ENCODE peak calls at places on chromosomes 6 and 20, in five cellular contexts. Z, O, P, D and B are unnamed samples.

GRCh38 chr6:90131614-90132423 is 164.8 kb downstream of the BACH2 start:
- DNase-seq in Z (peak), O (no peak), P (no peak), D (peak), B (no peak)

GRCh38 chr6:14596410-14596809 is 478.8 kb downstream of the CD83 start:
- DNase-seq in Z (peak), O (peak), P (no peak), D (no peak), B (no peak)

GRCh38 chr6:41051873-41052272 is 1.1 kb upstream of the APOBEC2 start:
- DNase-seq in Z (no peak), O (no peak), P (no peak), D (no peak), B (no peak)

GRCh38 chr6:122589115-122589514 is 21.1 kb upstream of the PKIB start:
- DNase-seq in Z (no peak), O (no peak), P (no peak), D (no peak), B (no peak)

GRCh38 chr6:121510568-121511177 is 75.2 kb downstream of the GJA1 start:
- DNase-seq in Z (no peak), O (peak), P (no peak), D (no peak), B (no peak)

GRCh38 chr20:18985551-18985950 is 172.0 kb downstream of the SCP2D1 start:
- DNase-seq in Z (no peak), O (no peak), P (no peak), D (no peak), B (no peak)

GRCh38 chr20:14525439-14525838 is 188.0 kb upstream of the FLRT3 start:
- DNase-seq in Z (no peak), O (no peak), P (no peak), D (no peak), B (no peak)

GRCh38 chr6:20693466-20694063 is 159.3 kb downstream of the CDKAL1 start:
- DNase-seq in Z (no peak), O (no peak), P (no peak), D (no peak), B (no peak)

GRCh38 chr6:3304500-3305215 is 45.9 kb downstream of the PSMG4 start:
- DNase-seq in Z (peak), O (no peak), P (peak), D (no peak), B (no peak)

GRCh38 chr6:154805288-154805911 is 72.2 kb downstream of the SCAF8 start:
- DNase-seq in Z (no peak), O (peak), P (no peak), D (peak), B (no peak)

GRCh38 chr6:30615219-30615957 is 1.7 kb downstream of the PPP1R10 start:
- DNase-seq in Z (peak), O (peak), P (no peak), D (peak), B (peak)

GRCh38 chr6:75611011-75611701 is 9.5 kb downstream of the SENP6 start:
- DNase-seq in Z (no peak), O (no peak), P (no peak), D (no peak), B (no peak)

GRCh38 chr20:44324343-44324742 is 12.5 kb upstream of the R3HDML start:
- DNase-seq in Z (no peak), O (no peak), P (no peak), D (no peak), B (no peak)

GRCh38 chr6:111642463-111643158 is 36.9 kb upstream of the TRAF3IP2 start:
- DNase-seq in Z (peak), O (peak), P (peak), D (peak), B (no peak)
- TF ChIP-seq CTCF in Z (peak), O (peak), P (peak), D (peak), B (no peak)

GRCh38 chr20:45788351-45788750 is 3.3 kb downstream of the WFDC3 start:
- DNase-seq in Z (no peak), O (no peak), P (no peak), D (no peak), B (no peak)

GRCh38 chr20:45796336-45797070 is 4.7 kb downstream of the DNTTIP1 start:
- DNase-seq in Z (no peak), O (no peak), P (no peak), D (no peak), B (no peak)

GRCh38 chr20:45792513-45793118 is 862 bp downstream of the DNTTIP1 start:
- DNase-seq in Z (no peak), O (no peak), P (no peak), D (no peak), B (no peak)

DNA sequence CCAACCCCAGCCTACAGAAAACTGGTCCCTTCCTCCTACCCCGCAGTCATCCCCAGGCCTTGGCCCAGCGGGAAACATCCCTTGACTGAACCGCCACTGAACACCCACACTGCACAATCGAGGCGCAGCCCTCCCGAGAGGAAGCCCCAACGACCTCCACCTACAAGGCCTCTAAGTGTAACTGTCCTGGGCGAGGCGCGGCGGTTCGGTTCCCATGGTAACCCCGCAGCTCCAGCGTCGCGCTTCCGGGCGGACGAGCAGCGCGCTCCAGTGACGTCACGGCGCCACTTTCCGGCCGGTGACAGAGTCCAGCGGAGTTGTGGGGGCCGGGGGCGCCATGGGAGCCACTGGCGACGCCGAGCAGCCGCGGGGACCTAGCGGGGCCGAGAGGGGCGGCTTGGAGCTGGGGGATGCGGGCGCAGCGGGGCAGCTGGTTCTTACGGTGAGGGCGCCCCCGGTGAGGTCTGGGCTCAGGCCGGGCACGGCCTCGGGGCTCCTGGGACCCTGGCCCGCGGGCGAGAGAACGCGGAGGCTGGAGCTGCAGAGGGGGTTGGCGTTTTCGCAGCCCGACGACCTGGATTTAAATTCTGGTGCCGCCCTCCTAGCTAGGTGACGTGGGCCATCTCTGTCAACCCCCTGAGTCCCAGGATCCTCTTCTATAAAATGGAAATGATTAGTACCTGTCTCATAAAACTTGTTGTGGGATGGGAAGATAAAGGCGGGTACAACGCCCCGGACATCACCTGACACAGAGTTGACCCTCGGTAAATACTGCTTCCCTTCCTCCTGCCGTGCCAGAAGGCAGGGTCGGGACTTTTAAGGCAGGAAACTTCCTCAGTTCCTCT is at the start of the genes DNTTIP1 and WFDC3:
- DNase-seq in Z (peak), O (peak), P (peak), D (no peak), B (peak)
- TF ChIP-seq CTCF in Z (no peak), O (no peak), P (no peak), D (no peak), B (no peak)

GRCh38 chr6:81630719-81631118 is 121.8 kb downstream of the TENT5A start:
- DNase-seq in Z (no peak), O (no peak), P (no peak), D (no peak), B (no peak)

GRCh38 chr6:81636930-81637568 is 115.4 kb downstream of the TENT5A start:
- DNase-seq in Z (no peak), O (no peak), P (no peak), D (no peak), B (no peak)

GRCh38 chr6:81638366-81638765 is 114.1 kb downstream of the TENT5A start:
- DNase-seq in Z (no peak), O (no peak), P (no peak), D (no peak), B (no peak)

DNA sequence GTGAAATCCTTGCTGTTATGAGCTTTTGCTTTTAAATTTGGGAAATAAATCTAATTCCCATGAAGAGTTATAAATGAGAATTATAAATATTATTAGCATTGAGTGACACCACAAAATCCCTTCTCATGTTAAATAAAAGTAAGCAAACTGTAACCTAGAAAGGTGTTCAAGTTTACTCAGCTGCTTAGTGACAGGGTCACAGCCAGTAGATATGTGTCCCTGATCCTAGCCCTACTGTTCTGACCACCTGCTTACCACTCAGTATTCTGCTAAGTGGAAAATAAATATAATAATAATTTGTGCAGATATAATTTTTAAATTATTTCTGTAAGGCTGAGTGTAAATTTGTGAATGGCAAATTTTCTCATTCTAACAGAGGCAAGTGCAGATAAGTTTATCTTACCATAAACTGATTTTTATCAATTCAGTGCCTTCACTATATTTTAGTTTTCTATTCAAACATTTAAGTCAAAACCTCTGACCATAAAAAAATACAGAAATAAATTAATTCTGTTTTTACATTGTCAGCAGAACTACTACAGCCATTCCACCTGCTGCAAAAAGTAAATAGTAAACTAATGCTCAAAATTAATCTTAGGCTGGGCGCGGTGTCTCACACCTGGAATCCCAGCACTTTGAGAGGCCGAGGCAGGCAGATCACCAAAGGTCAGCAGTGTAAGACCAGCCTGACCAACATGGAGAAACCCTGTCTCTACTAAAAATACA is 118.2 kb downstream of the TENT5A start:
- DNase-seq in Z (no peak), O (no peak), P (no peak), D (no peak), B (no peak)
- TF ChIP-seq CTCF in Z (no peak), O (no peak), P (no peak), D (no peak), B (no peak)

DNA sequence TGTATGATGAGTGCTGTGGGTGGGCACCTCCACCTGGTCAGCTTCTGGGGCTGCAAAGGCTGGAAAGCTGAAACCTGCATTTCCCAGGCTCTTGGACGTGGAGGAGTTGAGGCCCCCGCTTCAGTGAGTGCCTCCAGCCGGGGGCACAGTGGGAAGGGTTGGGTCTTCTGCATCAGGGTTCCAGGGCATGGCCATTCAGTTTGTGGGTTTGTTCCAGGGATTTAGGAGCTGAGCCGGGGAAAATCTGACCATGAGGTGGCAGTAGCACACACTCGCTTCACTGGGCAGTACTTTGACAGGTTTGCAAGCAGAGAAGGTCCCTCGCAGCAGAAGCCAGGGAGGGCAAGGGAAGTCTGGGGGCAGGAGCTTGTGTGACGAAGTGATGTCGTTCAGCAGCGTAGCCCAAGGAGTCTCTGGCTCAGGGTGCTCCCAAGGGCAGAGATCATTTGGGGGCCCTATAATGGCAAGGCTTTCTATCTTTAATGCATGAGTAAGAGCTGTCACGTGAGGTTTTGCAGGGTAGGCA is 69.5 kb upstream of the SULF2 start:
- DNase-seq in Z (no peak), O (peak), P (peak), D (peak), B (no peak)
- TF ChIP-seq CTCF in Z (no peak), O (peak), P (peak), D (peak), B (no peak)

GRCh38 chr20:40532103-40532502 is 156.9 kb downstream of the MAFB start:
- DNase-seq in Z (no peak), O (peak), P (peak), D (no peak), B (no peak)
- TF ChIP-seq CTCF in Z (no peak), O (peak), P (peak), D (peak), B (no peak)

DNA sequence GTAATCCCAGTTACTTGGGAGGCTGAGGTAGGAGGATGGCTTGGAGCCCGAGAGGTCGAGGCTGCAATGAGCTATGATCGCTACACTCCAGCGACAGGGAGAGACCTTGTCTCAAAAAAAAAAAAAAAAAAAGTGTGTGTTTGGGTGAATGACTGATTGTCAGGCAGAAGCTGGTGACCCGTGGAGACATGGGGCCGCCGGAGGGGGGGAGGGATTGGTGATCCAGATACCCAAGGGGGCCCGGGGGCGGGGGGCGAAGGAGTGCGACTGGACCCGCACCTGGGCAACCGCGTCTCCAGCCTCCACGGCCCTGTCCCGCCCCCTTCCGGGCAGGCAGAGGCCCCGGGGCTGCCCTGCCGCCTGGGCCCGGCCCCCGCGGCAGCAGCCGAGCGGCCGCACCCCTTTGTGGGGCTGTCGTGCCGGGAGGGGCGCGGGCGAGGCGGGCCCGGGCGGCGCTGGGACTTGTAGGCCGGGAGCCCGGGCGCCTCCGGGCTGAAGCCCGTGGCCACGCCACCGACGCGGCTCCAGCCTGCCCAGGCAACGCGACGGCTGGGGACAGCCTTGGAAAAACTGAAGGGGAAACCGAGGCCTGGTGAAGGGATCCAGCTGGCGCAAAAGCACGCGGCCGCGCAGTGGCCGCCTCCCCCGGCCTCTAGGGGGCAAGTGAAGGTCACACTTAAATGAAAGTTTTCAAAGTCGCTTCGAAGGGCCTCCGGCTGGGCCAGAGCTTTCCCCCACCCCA is 2.1 kb upstream of the RBM38 start:
- DNase-seq in Z (peak), O (peak), P (peak), D (no peak), B (peak)
- TF ChIP-seq CTCF in Z (no peak), O (peak), P (no peak), D (peak), B (peak)

GRCh38 chr6:139230421-139230840 is 61.4 kb downstream of the TXLNB start:
- DNase-seq in Z (peak), O (peak), P (no peak), D (no peak), B (no peak)
- TF ChIP-seq CTCF in Z (no peak), O (peak), P (no peak), D (peak), B (no peak)